ENCODE peak calls at places on chromosomes 11 and 22, in ten cellular contexts. P is pulmonary artery endothelial cell, F is mesenchymal stem cell, K is AG08396, Z is HEK293T, I is amygdala, R is A172, Y is heart right ventricle, U is H9, W is HTR-8/SVneo. M is an unnamed sample.

GRCh38 chr22:17754233-17754925 is 19.9 kb downstream of the BID start:
- DNase-seq in P (no peak), F (no peak), K (no peak), Z (no peak), I (no peak), R (no peak), Y (no peak), U (peak), W (peak), M (peak)

GRCh38 chr11:72723508-72723907 is 28.7 kb downstream of the ARAP1 start:
- DNase-seq in P (no peak), F (no peak), K (no peak), Z (no peak), I (no peak), R (no peak), Y (no peak), U (no peak), W (no peak), M (no peak)

GRCh38 chr22:24097961-24098391 is 83.3 kb upstream of the SUSD2 start:
- DNase-seq in P (no peak), F (no peak), K (no peak), Z (no peak), I (no peak), R (no peak), Y (no peak), U (no peak), W (no peak), M (no peak)

GRCh38 chr11:85236211-85236610 is 390.9 kb downstream of the DLG2 start:
- DNase-seq in P (no peak), F (no peak), K (no peak), Z (no peak), I (no peak), R (no peak), Y (no peak), U (no peak), W (no peak), M (no peak)

GRCh38 chr22:42284643-42285181 is 14.3 kb upstream of the TCF20 start:
- DNase-seq in P (no peak), F (no peak), K (no peak), Z (no peak), I (no peak), R (no peak), Y (no peak), U (no peak), W (no peak), M (no peak)

GRCh38 chr22:36740716-36741115 is 35.2 kb downstream of the IFT27 start:
- DNase-seq in P (no peak), F (no peak), K (no peak), Z (no peak), I (no peak), R (no peak), Y (no peak), U (peak), W (no peak), M (no peak)

GRCh38 chr22:27749597-27750225 is 51.8 kb downstream of the MN1 start:
- DNase-seq in P (no peak), F (peak), K (peak), Z (no peak), I (peak), R (no peak), Y (no peak), U (peak), W (no peak), M (no peak)

GRCh38 chr11:60989108-60989650 is 17.7 kb downstream of the CD6 start:
- DNase-seq in P (no peak), F (no peak), K (no peak), Z (no peak), I (no peak), R (no peak), Y (no peak), U (no peak), W (no peak), M (no peak)

GRCh38 chr11:62925308-62925707 is 4.1 kb upstream of the CHRM1 start:
- DNase-seq in P (no peak), F (no peak), K (no peak), Z (no peak), I (no peak), R (no peak), Y (no peak), U (peak), W (no peak), M (no peak)

GRCh38 chr11:8333431-8334401 is 70.0 kb upstream of the LMO1 start:
- DNase-seq in P (no peak), F (peak), K (no peak), Z (no peak), I (no peak), R (peak), Y (no peak), U (peak), W (peak), M (no peak)

GRCh38 chr11:94773842-94774241 is 5.7 kb downstream of the AMOTL1 start:
- DNase-seq in P (no peak), F (no peak), K (no peak), Z (no peak), I (no peak), R (no peak), Y (no peak), U (no peak), W (no peak), M (no peak)

GRCh38 chr11:28072321-28072720 is 35.6 kb downstream of the KIF18A start:
- DNase-seq in P (no peak), F (no peak), K (no peak), Z (no peak), I (no peak), R (no peak), Y (no peak), U (no peak), W (peak), M (no peak)

GRCh38 chr11:124978316-124978715 is 24.3 kb downstream of the CCDC15 start:
- DNase-seq in P (no peak), F (no peak), K (no peak), Z (no peak), I (no peak), R (no peak), Y (no peak), U (no peak), W (no peak), M (no peak)

GRCh38 chr22:30021338-30021737 is 58.9 kb upstream of the HORMAD2 start:
- DNase-seq in P (no peak), F (no peak), K (no peak), Z (no peak), I (no peak), R (no peak), Y (no peak), U (no peak), W (no peak), M (no peak)

GRCh38 chr11:133833899-133834296 is 11.4 kb downstream of the SPATA19 start:
- DNase-seq in P (no peak), F (no peak), K (no peak), Z (no peak), I (no peak), R (no peak), Y (no peak), U (no peak), W (no peak), M (no peak)

GRCh38 chr11:103354656-103355055 is 245.4 kb downstream of the DYNC2H1 start:
- DNase-seq in P (no peak), F (no peak), K (no peak), Z (no peak), I (no peak), R (no peak), Y (no peak), U (no peak), W (no peak), M (no peak)

GRCh38 chr11:108511851-108512474 is 13.8 kb upstream of the POGLUT3 start:
- DNase-seq in P (no peak), F (peak), K (peak), Z (no peak), I (no peak), R (peak), Y (no peak), U (no peak), W (no peak), M (no peak)

GRCh38 chr11:17714356-17714854 is 5.0 kb upstream of the MYOD1 start:
- DNase-seq in P (no peak), F (no peak), K (no peak), Z (no peak), I (no peak), R (no peak), Y (peak), U (no peak), W (no peak), M (no peak)

GRCh38 chr22:36398602-36399472 is 11.1 kb upstream of the MYH9 start:
- DNase-seq in P (peak), F (peak), K (peak), Z (no peak), I (no peak), R (peak), Y (no peak), U (no peak), W (no peak), M (no peak)

GRCh38 chr22:33544707-33545106 is 375.6 kb downstream of the LARGE1 start:
- DNase-seq in P (no peak), F (peak), K (peak), Z (no peak), I (no peak), R (no peak), Y (no peak), U (no peak), W (no peak), M (no peak)

GRCh38 chr11:126339866-126340434 is 15.5 kb upstream of the ST3GAL4 start:
- DNase-seq in P (no peak), F (no peak), K (no peak), Z (no peak), I (no peak), R (peak), Y (peak), U (no peak), W (no peak), M (no peak)

GRCh38 chr11:76781046-76781801 is 1.9 kb upstream of the TSKU start:
- DNase-seq in P (no peak), F (no peak), K (no peak), Z (no peak), I (no peak), R (no peak), Y (no peak), U (no peak), W (no peak), M (no peak)

GRCh38 chr11:38060930-38061329 is 1462.9 kb upstream of the RAG2 start:
- DNase-seq in P (no peak), F (peak), K (no peak), Z (no peak), I (no peak), R (no peak), Y (no peak), U (no peak), W (peak), M (no peak)

GRCh38 chr22:24985824-24986214 is 33.3 kb downstream of the KIAA1671 start:
- DNase-seq in P (peak), F (peak), K (peak), Z (no peak), I (no peak), R (peak), Y (peak), U (no peak), W (peak), M (no peak)

GRCh38 chr22:36073476-36073875 is 44.9 kb upstream of the RBFOX2 start:
- DNase-seq in P (no peak), F (peak), K (no peak), Z (no peak), I (no peak), R (no peak), Y (no peak), U (no peak), W (no peak), M (no peak)

GRCh38 chr11:35619030-35619753 is 932 bp downstream of the FJX1 start:
- DNase-seq in P (no peak), F (peak), K (peak), Z (peak), I (peak), R (peak), Y (no peak), U (peak), W (no peak), M (no peak)

GRCh38 chr11:28858076-28858475 is 749.9 kb downstream of the METTL15 start:
- DNase-seq in P (no peak), F (peak), K (no peak), Z (no peak), I (no peak), R (no peak), Y (no peak), U (no peak), W (no peak), M (no peak)